ENCODE peak calls at places on chromosomes 12 and 14, in four cellular contexts. L is SK-N-SH, C is vagina, T is cardiac muscle cell. A is an unnamed sample. For H3K27me3, the result is how much of the 10 kb centered on the place peaks cover.

GRCh38 chr14:31842905-31843304 is 234.2 kb upstream of the ARHGAP5 start:
- DNase-seq in L (no peak), C (no peak), T (peak), A (no peak)

GRCh38 chr14:74526854-74527585 is 33.5 kb downstream of the ISCA2 start:
- DNase-seq in L (no peak), C (no peak), T (peak), A (peak)

GRCh38 chr12:3085341-3086125 is 8.4 kb downstream of the TSPAN9 start:
- DNase-seq in L (no peak), C (no peak), T (no peak), A (no peak)

GRCh38 chr14:56659964-56660551 is 80.5 kb downstream of the TMEM260 start:
- DNase-seq in L (peak), C (no peak), T (peak), A (peak)

GRCh38 chr12:77625441-77625840 is 205.3 kb upstream of the NAV3 start:
- DNase-seq in L (no peak), C (no peak), T (peak), A (no peak)

GRCh38 chr14:39184628-39185255 is 9.7 kb downstream of the PNN start:
- DNase-seq in L (no peak), C (no peak), T (no peak), A (no peak)

GRCh38 chr12:104448031-104448430 is 8.7 kb upstream of the CHST11 start:
- DNase-seq in L (no peak), C (no peak), T (no peak), A (no peak)

GRCh38 chr12:30000401-30000800 is 216.7 kb upstream of the TMTC1 start:
- DNase-seq in L (no peak), C (no peak), T (peak), A (no peak)

GRCh38 chr14:102530828-102531478 is 21.4 kb upstream of the ANKRD9 start:
- DNase-seq in L (no peak), C (no peak), T (no peak), A (no peak)

GRCh38 chr14:52313903-52314481 is at the start of gene PTGER2:
- DNase-seq in L (peak), C (no peak), T (peak), A (peak)

GRCh38 chr12:116534341-116535121 is 24.6 kb upstream of the MAP1LC3B2 start:
- DNase-seq in L (peak), C (no peak), T (no peak), A (peak)

GRCh38 chr12:102748704-102749103 is 168.3 kb downstream of the PAH start:
- DNase-seq in L (no peak), C (no peak), T (no peak), A (no peak)

GRCh38 chr14:70748422-70748821 is 60.9 kb downstream of the MAP3K9 start:
- DNase-seq in L (no peak), C (no peak), T (no peak), A (no peak)
- H3K27me3 ChIP-seq in L (under half), C (under half), T (under half), A (under half)

GRCh38 chr12:13504736-13505135 is 308.2 kb downstream of the EMP1 start:
- DNase-seq in L (no peak), C (no peak), T (no peak), A (no peak)

GRCh38 chr12:13505636-13506035 is 309.1 kb downstream of the EMP1 start:
- DNase-seq in L (no peak), C (no peak), T (no peak), A (no peak)

GRCh38 chr12:13503094-13503835 is 306.7 kb downstream of the EMP1 start:
- DNase-seq in L (no peak), C (no peak), T (no peak), A (no peak)

GRCh38 chr12:13505224-13505623 is 308.7 kb downstream of the EMP1 start:
- DNase-seq in L (no peak), C (no peak), T (no peak), A (no peak)

GRCh38 chr12:13504074-13504473 is 307.5 kb downstream of the EMP1 start:
- DNase-seq in L (no peak), C (no peak), T (peak), A (no peak)
- H3K27me3 ChIP-seq in L (under half), C (under half), T (under half), A (under half)

GRCh38 chr12:94146166-94146565 is 2.2 kb upstream of the PLXNC1 start:
- DNase-seq in L (no peak), C (no peak), T (no peak), A (no peak)

GRCh38 chr12:94145231-94145979 is 3.0 kb upstream of the PLXNC1 start:
- DNase-seq in L (peak), C (no peak), T (peak), A (peak)

GRCh38 chr12:94148841-94149780 is 734 bp downstream of the PLXNC1 start:
- DNase-seq in L (peak), C (no peak), T (peak), A (peak)

GRCh38 chr12:94147991-94148840 is at the start of gene PLXNC1:
- DNase-seq in L (peak), C (no peak), T (peak), A (peak)

GRCh38 chr12:94147377-94147990 is 893 bp upstream of the PLXNC1 start:
- DNase-seq in L (no peak), C (no peak), T (no peak), A (peak)
- H3K27me3 ChIP-seq in L (under half), C (under half), T (half or more), A (half or more)

DNA sequence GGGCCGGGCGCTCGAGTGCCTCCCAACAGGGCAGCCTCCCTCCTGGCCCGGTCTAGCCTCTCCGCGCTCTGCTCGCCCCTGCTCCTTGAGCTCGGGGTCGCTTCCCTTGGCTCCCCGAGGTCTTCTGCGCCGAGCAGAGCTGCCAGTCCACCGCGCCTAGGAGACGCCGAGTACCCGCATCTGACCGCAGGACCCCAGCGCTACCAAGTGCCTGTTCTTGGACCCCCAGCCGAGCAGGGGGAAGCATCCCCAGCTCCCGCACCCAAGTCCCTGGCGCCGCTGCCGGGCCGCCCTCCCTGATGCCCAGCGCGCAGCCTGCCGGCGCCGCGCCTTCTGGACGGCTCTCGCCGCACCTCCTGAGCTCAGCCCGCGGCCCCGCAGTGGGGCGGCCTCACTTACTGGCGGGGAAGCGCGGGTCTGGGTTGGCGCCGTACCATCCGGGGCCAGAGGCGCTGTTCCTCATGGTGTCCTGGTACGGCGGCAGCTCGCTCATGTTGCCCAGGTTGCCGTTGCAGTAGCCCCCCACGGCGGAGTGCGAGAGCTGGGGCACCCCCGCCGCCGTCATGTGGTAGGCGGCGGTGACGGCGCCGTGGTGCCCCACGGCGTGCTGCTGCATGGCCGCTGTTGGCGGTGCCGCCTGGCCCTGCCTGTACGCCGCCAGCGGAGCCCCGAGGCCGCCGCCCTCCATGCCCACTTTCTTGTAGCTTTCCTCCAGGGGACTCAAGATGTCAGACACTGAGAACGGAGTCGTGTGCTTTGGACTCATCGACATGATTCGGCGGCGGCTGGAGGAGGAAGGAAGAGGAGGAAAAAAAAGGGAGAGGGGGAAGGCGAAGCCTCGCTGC is 1.2 kb downstream of the NKX2-1 start:
- DNase-seq in L (peak), C (no peak), T (no peak), A (peak)
- H3K27me3 ChIP-seq in L (half or more), C (under half), T (half or more), A (half or more)